ENCODE peak calls at places on chromosomes 2 and 18, in four cellular contexts. J is Caki2; X is CD4-positive, alpha-beta memory T cell; D is Kasumi-1. K is an unnamed sample.
A peak's percentile ranks its signal among the peaks of the same experiment; 100 is the strongest.

GRCh38 chr2:196372811-196373664 is 201.7 kb upstream of the STK17B start:
- DNase-seq in J (no peak), X (no peak), D (no peak), K (no peak)

GRCh38 chr2:208820289-208820688 is 413.7 kb downstream of the PTH2R start:
- DNase-seq in J (peak; percentile 23), X (no peak), D (peak; percentile 22), K (no peak)

GRCh38 chr2:65390134-65390533 is 42.3 kb downstream of the SPRED2 start:
- DNase-seq in J (no peak), X (no peak), D (no peak), K (no peak)

GRCh38 chr18:32469691-32470131 is 971 bp downstream of the GAREM1 start:
- DNase-seq in J (no peak), X (no peak), D (no peak), K (no peak)

GRCh38 chr2:43605079-43605655 is 9.3 kb upstream of the THADA start:
- DNase-seq in J (peak; percentile 52), X (peak; percentile 10), D (peak; percentile 76), K (peak; percentile 78)

GRCh38 chr2:67503066-67503795 is 106.1 kb downstream of the ETAA1 start:
- DNase-seq in J (no peak), X (no peak), D (no peak), K (no peak)

GRCh38 chr18:49563130-49563540 is 1.3 kb downstream of the LIPG start:
- DNase-seq in J (peak; percentile 17), X (no peak), D (no peak), K (no peak)

GRCh38 chr2:171668111-171668600 is 19.1 kb upstream of the DYNC1I2 start:
- DNase-seq in J (no peak), X (no peak), D (no peak), K (no peak)

GRCh38 chr18:32301976-32302743 is 112.3 kb downstream of the MEP1B start:
- DNase-seq in J (peak; percentile 36), X (no peak), D (peak; percentile 20), K (no peak)

GRCh38 chr2:128643221-128644065 is 324.8 kb upstream of the HS6ST1 start:
- DNase-seq in J (no peak), X (no peak), D (no peak), K (peak; percentile 47)

GRCh38 chr2:195364015-195364965 is 292.7 kb upstream of the SLC39A10 start:
- DNase-seq in J (peak; percentile 6), X (no peak), D (no peak), K (no peak)

GRCh38 chr2:51734115-51734514 is 702.2 kb upstream of the NRXN1 start:
- DNase-seq in J (no peak), X (no peak), D (peak; percentile 19), K (no peak)

GRCh38 chr2:70627499-70627898 is 73.9 kb upstream of the TGFA start:
- DNase-seq in J (no peak), X (no peak), D (no peak), K (no peak)